ENCODE peak calls at places on chromosomes 1 and 21, in five cellular contexts. H, W, I, F and U are unnamed samples.

GRCh38 chr1:203274603-203275381 is 30.5 kb upstream of the BTG2 start:
- DNase-seq in H (peak), W (peak), I (no peak), F (no peak), U (no peak)

GRCh38 chr1:238254935-238255334 is 364.2 kb upstream of the ZP4 start:
- DNase-seq in H (no peak), W (no peak), I (no peak), F (no peak), U (no peak)

GRCh38 chr1:218996362-218996761 is 177.3 kb upstream of the LYPLAL1 start:
- DNase-seq in H (no peak), W (no peak), I (peak), F (no peak), U (no peak)

GRCh38 chr1:3068400-3069361 is at the start of gene PRDM16:
- DNase-seq in H (peak), W (no peak), I (no peak), F (no peak), U (peak)

GRCh38 chr1:8858888-8859706 is 19.4 kb downstream of the ENO1 start:
- DNase-seq in H (peak), W (no peak), I (peak), F (peak), U (no peak)

GRCh38 chr1:6037338-6037762 is 8.3 kb upstream of the KCNAB2 start:
- DNase-seq in H (no peak), W (no peak), I (no peak), F (no peak), U (peak)

GRCh38 chr1:110176299-110176956 is 26.1 kb downstream of the SLC6A17 start:
- DNase-seq in H (peak), W (no peak), I (peak), F (no peak), U (no peak)

GRCh38 chr1:157967205-157967604 is 26.2 kb upstream of the KIRREL1 start:
- DNase-seq in H (no peak), W (no peak), I (no peak), F (no peak), U (no peak)

GRCh38 chr1:225827076-225827475 is 17.2 kb downstream of the EPHX1 start:
- DNase-seq in H (no peak), W (no peak), I (no peak), F (no peak), U (no peak)

GRCh38 chr1:12184008-12184681 is 17.4 kb downstream of the TNFRSF1B start:
- DNase-seq in H (peak), W (peak), I (peak), F (peak), U (peak)

GRCh38 chr1:25773441-25774125 is 26.4 kb upstream of the SELENON start:
- DNase-seq in H (peak), W (peak), I (no peak), F (peak), U (no peak)

GRCh38 chr1:150578278-150579109 is 916 bp downstream of the MCL1 start:
- DNase-seq in H (peak), W (peak), I (peak), F (peak), U (peak)

GRCh38 chr1:94514095-94514727 is 27.3 kb downstream of the F3 start:
- DNase-seq in H (no peak), W (no peak), I (peak), F (peak), U (no peak)

GRCh38 chr1:26787381-26787705 is 407 bp upstream of the PIGV start:
- DNase-seq in H (no peak), W (no peak), I (no peak), F (no peak), U (no peak)

GRCh38 chr1:31148409-31148808 is 82.9 kb upstream of the PUM1 start:
- DNase-seq in H (no peak), W (no peak), I (no peak), F (no peak), U (no peak)

GRCh38 chr1:204791453-204792366 is 79.0 kb upstream of the NFASC start:
- DNase-seq in H (peak), W (peak), I (peak), F (peak), U (peak)

GRCh38 chr1:81121324-81121723 is 679.4 kb upstream of the ADGRL2 start:
- DNase-seq in H (no peak), W (no peak), I (no peak), F (no peak), U (peak)

GRCh38 chr1:70509996-70510876 is 99.2 kb downstream of the CTH start:
- DNase-seq in H (no peak), W (no peak), I (peak), F (peak), U (peak)

GRCh38 chr1:223233410-223234163 is 90.5 kb upstream of the TLR5 start:
- DNase-seq in H (no peak), W (no peak), I (peak), F (peak), U (no peak)

GRCh38 chr1:54112969-54113368 is 39.8 kb downstream of the CDCP2 start:
- DNase-seq in H (no peak), W (no peak), I (no peak), F (no peak), U (no peak)

GRCh38 chr1:54268714-54269297 is 68.8 kb downstream of the MRPL37 start:
- DNase-seq in H (peak), W (peak), I (no peak), F (no peak), U (no peak)

GRCh38 chr1:212975607-212975918 is 25.2 kb downstream of the VASH2 start:
- DNase-seq in H (no peak), W (no peak), I (no peak), F (no peak), U (no peak)

GRCh38 chr1:41499591-41499990 is 15.1 kb upstream of the EDN2 start:
- DNase-seq in H (no peak), W (no peak), I (no peak), F (no peak), U (no peak)

GRCh38 chr1:41501581-41501980 is 17.1 kb upstream of the EDN2 start:
- DNase-seq in H (peak), W (peak), I (no peak), F (no peak), U (no peak)

GRCh38 chr1:41502912-41503311 is 18.4 kb upstream of the EDN2 start:
- DNase-seq in H (no peak), W (no peak), I (no peak), F (no peak), U (no peak)

GRCh38 chr1:41500378-41500777 is 15.9 kb upstream of the EDN2 start:
- DNase-seq in H (peak), W (peak), I (no peak), F (no peak), U (no peak)

DNA sequence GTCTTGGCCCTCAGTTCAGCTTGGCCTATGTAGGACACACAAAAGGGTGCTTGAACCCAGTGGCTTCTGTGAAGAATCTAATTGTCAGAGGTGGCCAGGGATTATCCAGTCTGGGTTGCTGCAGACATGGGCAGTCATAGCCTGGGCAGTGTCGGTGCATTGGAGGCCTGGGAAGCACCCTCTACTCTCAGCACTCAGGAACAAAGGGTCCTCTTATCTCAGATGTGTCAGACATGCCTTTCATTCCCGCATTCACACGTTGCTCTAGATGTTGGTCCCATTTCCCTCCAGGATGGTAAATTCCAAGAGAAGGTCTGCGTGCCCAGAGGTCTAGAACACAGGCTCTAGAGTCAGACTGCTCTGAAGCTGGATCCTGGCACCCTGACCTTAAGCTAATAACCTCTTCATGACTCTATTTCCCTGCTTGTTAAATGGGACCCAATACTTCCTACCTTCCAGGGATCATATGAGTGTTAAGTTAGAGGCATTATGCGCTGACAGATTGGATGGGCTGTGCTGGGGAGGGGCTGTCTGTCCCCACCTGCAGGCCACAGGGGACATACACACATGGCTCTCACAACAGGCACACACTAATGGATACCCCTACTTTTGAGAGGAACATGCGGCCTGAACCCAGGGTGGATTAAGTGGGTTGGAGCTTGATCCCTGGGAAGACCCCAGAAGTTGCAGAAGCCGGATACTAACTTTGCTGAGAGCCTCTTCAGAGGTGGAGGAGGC is 16.5 kb upstream of the EDN2 start:
- DNase-seq in H (no peak), W (no peak), I (no peak), F (peak), U (no peak)
- TF ChIP-seq CTCF in H (no peak), W (no peak), I (no peak), F (no peak), U (no peak)

GRCh38 chr21:34553199-34553952 is 41.4 kb upstream of the KCNE1 start:
- DNase-seq in H (no peak), W (no peak), I (peak), F (no peak), U (no peak)
- TF ChIP-seq POLR2AphosphoS5 in H (no peak), W (no peak), I (peak), F (no peak), U (no peak)

GRCh38 chr1:52142220-52143153 is 598 bp downstream of the ZFYVE9 start:
- DNase-seq in H (peak), W (peak), I (peak), F (peak), U (no peak)
- TF ChIP-seq CTCF in H (no peak), W (peak), I (no peak), F (no peak), U (no peak)

DNA sequence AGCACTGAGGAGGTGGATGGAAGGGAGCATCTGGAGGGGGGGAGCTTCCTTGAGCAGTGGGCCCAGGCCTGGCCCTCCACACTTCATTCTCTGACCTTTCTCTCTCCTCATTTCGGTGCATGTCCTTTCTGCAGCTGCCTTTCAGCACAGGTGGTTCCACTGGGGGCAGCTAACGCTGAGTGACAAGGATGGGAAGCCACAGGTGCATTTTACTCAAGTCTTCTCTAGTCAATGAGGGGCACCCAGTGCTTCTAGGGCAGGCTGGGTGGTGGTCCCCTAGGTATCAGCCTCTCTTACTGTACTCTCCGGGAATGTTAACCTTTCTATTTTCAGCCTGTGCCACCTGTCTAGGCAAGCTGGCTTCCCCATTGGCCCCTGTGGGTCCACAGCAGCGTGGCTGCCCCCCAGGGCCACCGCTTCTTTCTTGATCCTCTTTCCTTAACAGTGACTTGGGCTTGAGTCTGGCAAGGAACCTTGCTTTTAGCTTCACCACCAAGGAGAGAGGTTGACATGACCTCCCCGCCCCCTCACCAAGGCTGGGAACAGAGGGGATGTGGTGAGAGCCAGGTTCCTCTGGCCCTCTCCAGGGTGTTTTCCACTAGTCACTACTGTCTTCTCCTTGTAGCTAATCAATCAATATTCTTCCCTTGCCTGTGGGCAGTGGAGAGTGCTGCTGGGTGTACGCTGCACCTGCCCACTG is 43.2 kb downstream of the YARS1 start:
- DNase-seq in H (no peak), W (no peak), I (no peak), F (no peak), U (no peak)
- TF ChIP-seq POLR2AphosphoS5 in H (no peak), W (no peak), I (peak), F (no peak), U (peak)

GRCh38 chr1:193335797-193336428 is 149.5 kb upstream of the B3GALT2 start:
- DNase-seq in H (no peak), W (no peak), I (peak), F (no peak), U (no peak)

GRCh38 chr1:193342811-193343210 is 156.4 kb upstream of the B3GALT2 start:
- DNase-seq in H (no peak), W (no peak), I (no peak), F (no peak), U (no peak)

GRCh38 chr1:193333166-193333565 is 146.8 kb upstream of the B3GALT2 start:
- DNase-seq in H (no peak), W (no peak), I (no peak), F (no peak), U (no peak)

GRCh38 chr1:193339396-193339795 is 153.0 kb upstream of the B3GALT2 start:
- DNase-seq in H (no peak), W (no peak), I (peak), F (peak), U (no peak)

GRCh38 chr1:193338194-193338593 is 151.8 kb upstream of the B3GALT2 start:
- DNase-seq in H (no peak), W (no peak), I (peak), F (no peak), U (no peak)
- TF ChIP-seq CTCF in H (peak), W (no peak), I (no peak), F (no peak), U (no peak)

DNA sequence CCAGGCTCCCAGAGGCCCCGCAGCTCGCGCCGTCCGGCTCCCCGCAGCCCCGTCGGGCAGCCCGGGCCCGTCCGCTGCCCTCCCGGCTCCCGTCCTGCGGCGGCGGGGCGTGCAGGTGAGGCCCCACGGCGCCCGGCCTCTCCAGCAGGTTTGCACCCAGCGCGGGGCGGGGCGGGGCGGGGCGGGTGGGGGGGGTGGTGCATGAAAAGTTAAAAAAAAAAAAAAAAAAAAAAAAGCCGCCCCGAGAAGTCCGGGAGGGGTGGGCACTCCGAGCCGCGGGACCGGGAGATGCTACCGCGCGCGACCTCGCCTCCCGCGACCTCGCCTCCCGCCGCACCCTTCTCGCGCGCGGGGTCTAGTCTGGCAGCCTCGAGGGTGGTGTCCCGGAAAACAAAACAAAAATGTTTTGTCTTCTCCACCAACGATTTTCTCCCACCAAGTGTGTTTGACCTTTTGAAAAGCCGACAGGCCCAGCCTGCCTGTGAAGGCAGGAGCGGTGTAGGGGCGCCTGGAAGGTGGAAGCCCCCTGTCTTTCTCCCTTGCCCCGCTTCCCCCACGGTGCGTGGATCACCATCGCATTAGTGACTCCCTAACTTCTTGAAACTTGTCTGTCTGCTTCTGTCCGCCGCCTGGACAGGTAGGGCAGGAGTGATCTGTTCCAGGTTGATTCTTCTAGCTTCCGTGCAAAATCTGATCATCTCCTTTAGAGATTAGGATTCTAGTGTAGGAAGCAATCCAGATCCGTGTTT is 541 bp downstream of the RCAN3 start:
- DNase-seq in H (peak), W (peak), I (no peak), F (no peak), U (no peak)
- TF ChIP-seq POLR2AphosphoS5 in H (peak), W (no peak), I (no peak), F (no peak), U (no peak)

GRCh38 chr1:228238461-228238860 is 30.6 kb downstream of the OBSCN start:
- DNase-seq in H (no peak), W (no peak), I (no peak), F (no peak), U (no peak)

GRCh38 chr1:228233136-228233535 is 25.3 kb downstream of the OBSCN start:
- DNase-seq in H (no peak), W (no peak), I (no peak), F (no peak), U (no peak)

GRCh38 chr1:228240411-228241240 is 32.8 kb downstream of the OBSCN start:
- DNase-seq in H (no peak), W (no peak), I (no peak), F (no peak), U (no peak)

GRCh38 chr1:228238007-228238406 is 30.2 kb downstream of the OBSCN start:
- DNase-seq in H (no peak), W (no peak), I (no peak), F (no peak), U (no peak)

GRCh38 chr1:228236744-228237143 is 28.9 kb downstream of the OBSCN start:
- DNase-seq in H (no peak), W (no peak), I (peak), F (peak), U (no peak)
- TF ChIP-seq CTCF in H (no peak), W (no peak), I (peak), F (peak), U (no peak)